ENCODE peak calls at places on chromosome 19, in eight cellular contexts. A is brain microvascular endothelial cell; C is ovary; W is CD4-positive, alpha-beta memory T cell; N is psoas muscle; F is upper lobe of left lung; L is pancreas; M is breast epithelium. Y is an unnamed sample.

GRCh38 chr19:3320853-3321252 is 45.5 kb upstream of the NFIC start:
- DNase-seq in W (no peak), A (no peak), N (no peak), L (no peak), F (no peak), C (no peak), M (no peak), Y (peak; percentile 15)

GRCh38 chr19:2097330-2098327 is 914 bp downstream of the IZUMO4 start:
- DNase-seq in A (no peak), L (peak; percentile 79), M (no peak), W (peak; percentile 86), N (no peak), C (peak; percentile 67), F (peak; percentile 84), Y (peak; percentile 69)

GRCh38 chr19:48926909-48927308 is 6.6 kb upstream of the DHDH start:
- DNase-seq in M (peak; percentile 49), W (no peak), N (no peak), F (no peak), L (peak; percentile 31), C (no peak), A (peak; percentile 84), Y (no peak)

GRCh38 chr19:21699197-21699596 is 68.2 kb downstream of the ZNF100 start:
- DNase-seq in A (no peak), N (no peak), F (no peak), M (no peak), L (no peak), W (no peak), C (no peak), Y (no peak)

GRCh38 chr19:16591803-16592556 is 19.8 kb upstream of the SLC35E1 start:
- DNase-seq in A (no peak), W (no peak), C (no peak), L (no peak), M (no peak), N (no peak), F (no peak), Y (no peak)

GRCh38 chr19:47369923-47370625 is 21.0 kb downstream of the DHX34 start:
- DNase-seq in C (no peak), A (peak; percentile 74), W (no peak), F (no peak), L (no peak), N (no peak), M (no peak), Y (no peak)

GRCh38 chr19:38661996-38662395 is 14.5 kb downstream of the ACTN4 start:
- DNase-seq in L (peak; percentile 62), A (no peak), C (no peak), W (no peak), F (no peak), N (no peak), M (peak; percentile 88), Y (no peak)

GRCh38 chr19:927707-928401 is 2.0 kb downstream of the ARID3A start:
- DNase-seq in M (no peak), C (no peak), F (no peak), W (no peak), A (no peak), N (no peak), L (no peak), Y (peak; percentile 45)

GRCh38 chr19:584240-585001 is 5.3 kb upstream of the HCN2 start:
- DNase-seq in N (peak; percentile 82), M (no peak), A (no peak), W (peak; percentile 60), F (peak; percentile 93), C (peak; percentile 74), L (no peak), Y (no peak)

GRCh38 chr19:10654610-10655456 is 687 bp downstream of the ILF3 start:
- DNase-seq in F (no peak), A (no peak), L (peak; percentile 65), W (no peak), M (peak; percentile 50), N (peak; percentile 76), C (peak; percentile 80), Y (peak; percentile 72)

GRCh38 chr19:30224689-30225606 is 147.2 kb upstream of the ZNF536 start:
- DNase-seq in W (no peak), N (no peak), C (no peak), L (no peak), M (no peak), A (no peak), F (peak; percentile 64), Y (no peak)

GRCh38 chr19:29673451-29674371 is 8.4 kb downstream of the PLEKHF1 start:
- DNase-seq in C (no peak), F (peak; percentile 75), N (peak; percentile 67), W (peak; percentile 52), L (no peak), M (no peak), A (no peak), Y (no peak)

GRCh38 chr19:41795031-41795461 is 1.3 kb upstream of the CEACAM3 start:
- DNase-seq in F (no peak), N (no peak), M (no peak), A (peak; percentile 51), C (no peak), W (peak; percentile 54), L (peak; percentile 56), Y (no peak)

GRCh38 chr19:16247353-16248182 is 49.9 kb downstream of the AP1M1 start:
- DNase-seq in M (peak; percentile 73), F (peak; percentile 91), L (peak; percentile 87), W (peak; percentile 73), A (peak; percentile 70), N (peak; percentile 94), C (peak; percentile 93), Y (peak; percentile 97)

GRCh38 chr19:50173144-50173543 is 10.1 kb upstream of the IZUMO2 start:
- DNase-seq in A (no peak), C (no peak), L (no peak), W (no peak), F (no peak), M (no peak), N (no peak), Y (no peak)

GRCh38 chr19:54257116-54257480 is at the start of gene LILRB5:
- DNase-seq in L (no peak), M (no peak), W (no peak), N (no peak), A (no peak), C (no peak), F (no peak), Y (peak; percentile 61)

GRCh38 chr19:1401138-1401888 is at the start of gene GAMT:
- DNase-seq in A (no peak), M (no peak), L (no peak), F (peak; percentile 92), W (no peak), N (no peak), C (peak; percentile 76), Y (no peak)

GRCh38 chr19:18000480-18000980 is 7.4 kb upstream of the ARRDC2 start:
- DNase-seq in M (no peak), F (no peak), W (no peak), N (no peak), L (no peak), A (no peak), C (no peak), Y (no peak)
- H3K4me3 ChIP-seq in M (peak overlapping the region; percentile 83), F (no peak overlapping the region), W (peak overlapping the region; percentile 86), N (peak overlapping the region; percentile 73), L (peak overlapping the region; percentile 57), A (peak overlapping the region; percentile 64), C (peak overlapping the region; percentile 74), Y (no peak overlapping the region)

GRCh38 chr19:39839678-39840327 is 5.8 kb upstream of the DYRK1B start:
- DNase-seq in C (peak; percentile 55), L (no peak), W (no peak), A (no peak), M (no peak), F (no peak), N (no peak), Y (no peak)

GRCh38 chr19:39840492-39840891 is 5.7 kb downstream of the FBL start:
- DNase-seq in L (no peak), A (no peak), M (no peak), C (no peak), W (no peak), F (peak; percentile 84), N (no peak), Y (no peak)

GRCh38 chr19:39834287-39834841 is 402 bp upstream of the DYRK1B start:
- DNase-seq in N (no peak), A (no peak), M (no peak), F (no peak), L (no peak), C (no peak), W (no peak), Y (no peak)

GRCh38 chr19:39841041-39841440 is 5.1 kb downstream of the FBL start:
- DNase-seq in F (no peak), W (no peak), C (no peak), N (no peak), A (no peak), M (no peak), L (no peak), Y (no peak)

GRCh38 chr19:39837978-39838377 is 4.0 kb upstream of the DYRK1B start:
- DNase-seq in C (no peak), W (no peak), A (no peak), M (no peak), F (no peak), N (no peak), L (no peak), Y (no peak)
- H3K36me3 ChIP-seq in C (no peaks in the 10 kb centered on the region), W (peaks cover 39% of the 10 kb centered on the region), A (peaks cover 44% of the 10 kb centered on the region), M (no peaks in the 10 kb centered on the region), F (peaks cover 30% of the 10 kb centered on the region), N (peaks cover 3% of the 10 kb centered on the region), L (peaks cover 46% of the 10 kb centered on the region), Y (peaks cover 2% of the 10 kb centered on the region)

GRCh38 chr19:19316082-19316481 is 4.2 kb downstream of the SUGP1 start:
- DNase-seq in C (no peak), M (no peak), L (no peak), N (no peak), A (no peak), W (no peak), F (no peak), Y (no peak)
- H3K27ac ChIP-seq in C (no peak overlapping the region), M (no peak overlapping the region), L (no peak overlapping the region), N (no peak overlapping the region), A (no peak overlapping the region), W (no peak overlapping the region), F (no peak overlapping the region), Y (no peak overlapping the region)

GRCh38 chr19:6279931-6280591 is at the start of gene MLLT1:
- DNase-seq in M (peak; percentile 95), N (peak; percentile 99), C (peak; percentile 99), F (peak; percentile 100), A (peak; percentile 91), W (peak; percentile 92), L (peak; percentile 98), Y (peak; percentile 98)

GRCh38 chr19:6278740-6279619 is 795 bp downstream of the MLLT1 start:
- DNase-seq in W (no peak), A (no peak), L (peak; percentile 42), F (no peak), C (peak; percentile 68), M (no peak), N (peak; percentile 65), Y (no peak)

GRCh38 chr19:6279620-6279930 is 200 bp downstream of the MLLT1 start:
- DNase-seq in W (no peak), N (no peak), A (no peak), L (no peak), C (no peak), F (no peak), M (no peak), Y (no peak)

GRCh38 chr19:6276447-6276846 is 3.3 kb downstream of the MLLT1 start:
- DNase-seq in N (peak; percentile 81), C (peak; percentile 52), F (no peak), A (peak; percentile 65), M (peak; percentile 47), W (no peak), L (no peak), Y (peak; percentile 86)

GRCh38 chr19:6278051-6278450 is 1.7 kb downstream of the MLLT1 start:
- DNase-seq in F (no peak), W (no peak), N (no peak), L (no peak), A (no peak), C (no peak), M (no peak), Y (no peak)
- H3K4me3 ChIP-seq in F (no peak overlapping the region), W (no peak overlapping the region), N (peak overlapping the region; percentile 93), L (no peak overlapping the region), A (peak overlapping the region; percentile 77), C (no peak overlapping the region), M (no peak overlapping the region), Y (no peak overlapping the region)

GRCh38 chr19:8399681-8400188 is 9.6 kb downstream of the RAB11B start:
- DNase-seq in A (no peak), M (no peak), N (peak; percentile 45), F (peak; percentile 79), W (no peak), C (no peak), L (no peak), Y (no peak)
- H3K36me3 ChIP-seq in A (peaks cover 27% of the 10 kb centered on the region), M (no peaks in the 10 kb centered on the region), N (peaks cover 5% of the 10 kb centered on the region), F (peaks cover 47% of the 10 kb centered on the region), W (peaks cover 25% of the 10 kb centered on the region), C (no peaks in the 10 kb centered on the region), L (peaks cover 41% of the 10 kb centered on the region), Y (no peaks in the 10 kb centered on the region)

Y was measured in aorta.